ENCODE peak calls at places on chromosomes 7 and 10, in ten cellular contexts. C, W, K, D, N, R, G, B, M and A are unnamed samples.

GRCh38 chr10:53314856-53315255 is 542.3 kb upstream of the MBL2 start:
- DNase-seq in C (no peak), W (no peak), K (peak), D (peak), N (no peak), R (no peak), G (peak), B (no peak), M (no peak), A (no peak)

GRCh38 chr7:10237306-10237705 is 736.4 kb upstream of the PHF14 start:
- DNase-seq in C (no peak), W (no peak), K (peak), D (peak), N (no peak), R (no peak), G (peak), B (no peak), M (no peak), A (no peak)

GRCh38 chr10:28291881-28292297 is 11.0 kb downstream of the MPP7 start:
- DNase-seq in C (no peak), W (no peak), K (peak), D (peak), N (no peak), R (no peak), G (peak), B (no peak), M (no peak), A (no peak)

GRCh38 chr10:71131508-71132088 is 80.8 kb upstream of the UNC5B start:
- DNase-seq in C (no peak), W (no peak), K (no peak), D (no peak), N (no peak), R (no peak), G (no peak), B (no peak), M (no peak), A (no peak)

GRCh38 chr7:45082031-45082830 is 6.5 kb downstream of the NACAD start:
- DNase-seq in C (peak), W (peak), K (no peak), D (no peak), N (no peak), R (no peak), G (peak), B (no peak), M (no peak), A (no peak)

GRCh38 chr10:44240766-44241165 is 144.1 kb downstream of the CXCL12 start:
- DNase-seq in C (no peak), W (no peak), K (peak), D (no peak), N (no peak), R (no peak), G (peak), B (no peak), M (no peak), A (no peak)

GRCh38 chr10:3169738-3170137 is 2.8 kb downstream of the PITRM1 start:
- DNase-seq in C (no peak), W (no peak), K (no peak), D (no peak), N (no peak), R (no peak), G (no peak), B (no peak), M (no peak), A (no peak)

GRCh38 chr10:110498982-110499795 is 1.5 kb downstream of the DUSP5 start:
- DNase-seq in C (no peak), W (no peak), K (peak), D (peak), N (no peak), R (peak), G (peak), B (no peak), M (peak), A (no peak)

GRCh38 chr10:99426689-99427088 is 3.7 kb downstream of the GOT1 start:
- DNase-seq in C (no peak), W (no peak), K (no peak), D (no peak), N (no peak), R (no peak), G (no peak), B (no peak), M (no peak), A (no peak)

GRCh38 chr7:35993113-35993512 is 159.9 kb upstream of the EEPD1 start:
- DNase-seq in C (no peak), W (no peak), K (no peak), D (no peak), N (no peak), R (no peak), G (peak), B (no peak), M (no peak), A (no peak)

GRCh38 chr10:110858297-110858934 is 13.3 kb upstream of the PDCD4 start:
- DNase-seq in C (no peak), W (no peak), K (no peak), D (no peak), N (no peak), R (no peak), G (no peak), B (no peak), M (no peak), A (no peak)

GRCh38 chr7:74430961-74431466 is 22.7 kb upstream of the GTF2IRD1 start:
- DNase-seq in C (peak), W (no peak), K (no peak), D (no peak), N (no peak), R (no peak), G (no peak), B (no peak), M (no peak), A (no peak)

GRCh38 chr10:100749059-100749308 is 3.6 kb downstream of the PAX2 start:
- DNase-seq in C (no peak), W (no peak), K (no peak), D (no peak), N (no peak), R (no peak), G (no peak), B (no peak), M (no peak), A (peak)

GRCh38 chr7:137592232-137592896 is 248.8 kb upstream of the PTN start:
- DNase-seq in C (peak), W (no peak), K (peak), D (peak), N (peak), R (peak), G (peak), B (no peak), M (no peak), A (peak)

GRCh38 chr10:61301560-61301959 is 151.6 kb downstream of the TMEM26 start:
- DNase-seq in C (no peak), W (no peak), K (no peak), D (no peak), N (no peak), R (no peak), G (no peak), B (no peak), M (no peak), A (no peak)

GRCh38 chr7:79711660-79712059 is 258.2 kb upstream of the MAGI2 start:
- DNase-seq in C (no peak), W (no peak), K (no peak), D (no peak), N (no peak), R (no peak), G (no peak), B (no peak), M (no peak), A (no peak)

GRCh38 chr10:26474062-26474461 is 35.9 kb downstream of the APBB1IP start:
- DNase-seq in C (no peak), W (no peak), K (no peak), D (no peak), N (no peak), R (no peak), G (no peak), B (no peak), M (no peak), A (no peak)

GRCh38 chr10:119445935-119446317 is 96.6 kb downstream of the RGS10 start:
- DNase-seq in C (no peak), W (no peak), K (no peak), D (no peak), N (no peak), R (no peak), G (no peak), B (no peak), M (no peak), A (no peak)
- TF ChIP-seq CTCF in C (no peak), W (no peak), K (no peak), D (no peak), N (no peak), R (no peak), G (no peak), B (no peak), M (no peak), A (no peak)

GRCh38 chr10:132886211-132887099 is 55.9 kb downstream of the CFAP46 start:
- DNase-seq in C (peak), W (peak), K (no peak), D (no peak), N (no peak), R (no peak), G (no peak), B (no peak), M (peak), A (no peak)
- TF ChIP-seq CTCF in C (no peak), W (no peak), K (no peak), D (no peak), N (no peak), R (no peak), G (no peak), B (no peak), M (no peak), A (no peak)

GRCh38 chr7:128946936-128947830 is 9.5 kb downstream of the IRF5 start:
- DNase-seq in C (no peak), W (peak), K (no peak), D (no peak), N (no peak), R (no peak), G (no peak), B (no peak), M (no peak), A (no peak)
- TF ChIP-seq CTCF in C (no peak), W (no peak), K (peak), D (no peak), N (no peak), R (no peak), G (peak), B (no peak), M (no peak), A (peak)

DNA sequence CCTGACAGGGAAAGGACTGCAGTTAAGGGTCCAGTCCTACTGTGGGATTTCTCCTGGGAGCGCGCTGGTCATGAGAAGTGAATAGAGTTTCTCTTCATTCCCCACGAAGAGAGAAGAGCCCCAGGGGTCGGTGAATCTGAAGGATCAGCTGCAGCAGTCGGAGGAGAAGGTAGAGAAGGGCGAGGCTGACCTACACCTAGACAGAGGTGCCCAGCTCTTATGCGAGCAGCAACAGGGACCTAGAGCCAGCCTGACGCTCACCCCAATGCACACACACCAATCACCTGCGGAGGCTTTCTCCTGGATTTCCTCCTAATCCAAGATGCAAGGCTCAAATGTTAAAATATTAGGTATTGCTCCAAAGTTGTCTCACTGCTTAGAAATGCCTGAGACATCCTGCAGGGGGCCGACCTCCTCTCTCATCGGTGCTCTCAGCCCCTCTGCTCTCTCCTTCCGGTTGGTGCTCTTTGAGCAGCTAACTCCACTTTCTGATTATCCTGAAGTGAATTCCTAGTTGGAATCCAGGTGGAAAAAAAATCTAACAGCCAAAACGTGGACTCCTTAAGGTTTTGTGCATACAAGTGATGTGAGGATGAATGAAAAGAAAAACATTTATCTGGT is 176.4 kb downstream of the AHR start:
- DNase-seq in C (no peak), W (no peak), K (no peak), D (no peak), N (no peak), R (peak), G (no peak), B (no peak), M (no peak), A (no peak)
- TF ChIP-seq CTCF in C (no peak), W (no peak), K (no peak), D (no peak), N (no peak), R (peak), G (peak), B (no peak), M (no peak), A (peak)

GRCh38 chr7:141262101-141262819 is 188.4 kb downstream of the TMEM178B start:
- DNase-seq in C (no peak), W (no peak), K (no peak), D (no peak), N (no peak), R (no peak), G (peak), B (no peak), M (no peak), A (no peak)
- TF ChIP-seq CTCF in C (no peak), W (no peak), K (peak), D (no peak), N (no peak), R (peak), G (peak), B (no peak), M (no peak), A (no peak)

GRCh38 chr10:112973805-112974204 is 23.8 kb downstream of the TCF7L2 start:
- DNase-seq in C (no peak), W (no peak), K (no peak), D (no peak), N (no peak), R (no peak), G (no peak), B (no peak), M (no peak), A (no peak)
- TF ChIP-seq CTCF in C (no peak), W (no peak), K (no peak), D (no peak), N (no peak), R (no peak), G (no peak), B (no peak), M (no peak), A (no peak)

DNA sequence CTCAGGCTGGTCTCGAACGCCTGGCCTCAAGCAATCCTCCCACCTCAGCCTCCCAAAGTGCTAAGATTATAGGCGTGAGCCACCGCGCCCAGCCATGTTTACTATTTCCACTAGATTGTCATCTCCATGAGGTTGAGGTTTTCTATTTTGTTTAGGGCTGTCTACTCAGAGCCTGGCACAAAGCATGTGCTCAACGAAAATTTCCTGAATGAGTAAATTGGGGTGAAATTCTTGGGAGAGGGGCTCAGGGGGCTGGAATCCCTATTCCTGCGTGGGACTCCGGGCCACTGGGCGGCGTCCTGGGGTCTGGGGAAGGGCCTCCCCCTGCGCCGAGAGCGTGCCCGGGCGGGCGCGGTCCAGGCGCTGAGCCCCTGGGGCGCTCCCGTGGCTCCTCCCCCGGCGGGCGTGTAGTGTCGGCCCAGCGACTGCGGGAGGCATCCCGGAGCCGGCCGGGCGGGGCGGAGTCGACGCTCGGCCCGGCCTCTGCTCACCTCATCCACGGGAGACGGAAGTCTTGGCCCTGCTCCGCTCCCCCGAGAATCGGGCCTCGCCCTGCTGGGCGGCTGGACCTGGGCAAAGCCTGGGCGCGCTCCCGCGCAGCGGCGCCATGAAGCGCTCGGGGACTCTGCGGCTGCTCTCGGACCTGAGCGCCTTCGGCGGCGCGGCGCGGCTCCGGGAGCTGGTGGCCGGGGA is at the start of gene HPS6:
- DNase-seq in C (peak), W (peak), K (peak), D (peak), N (peak), R (peak), G (peak), B (peak), M (peak), A (peak)
- TF ChIP-seq CTCF in C (peak), W (no peak), K (peak), D (peak), N (no peak), R (no peak), G (no peak), B (no peak), M (no peak), A (peak)

GRCh38 chr10:116689096-116689495 is 53.3 kb downstream of the HSPA12A start:
- DNase-seq in C (no peak), W (peak), K (no peak), D (no peak), N (no peak), R (no peak), G (no peak), B (no peak), M (no peak), A (no peak)

GRCh38 chr10:116691079-116691398 is 51.3 kb downstream of the HSPA12A start:
- DNase-seq in C (no peak), W (no peak), K (no peak), D (no peak), N (no peak), R (no peak), G (no peak), B (no peak), M (no peak), A (no peak)

GRCh38 chr10:116689744-116690143 is 52.6 kb downstream of the HSPA12A start:
- DNase-seq in C (no peak), W (no peak), K (no peak), D (no peak), N (no peak), R (no peak), G (no peak), B (no peak), M (no peak), A (no peak)

GRCh38 chr10:116691544-116692126 is 50.7 kb downstream of the HSPA12A start:
- DNase-seq in C (no peak), W (no peak), K (no peak), D (no peak), N (no peak), R (no peak), G (no peak), B (no peak), M (no peak), A (no peak)

DNA sequence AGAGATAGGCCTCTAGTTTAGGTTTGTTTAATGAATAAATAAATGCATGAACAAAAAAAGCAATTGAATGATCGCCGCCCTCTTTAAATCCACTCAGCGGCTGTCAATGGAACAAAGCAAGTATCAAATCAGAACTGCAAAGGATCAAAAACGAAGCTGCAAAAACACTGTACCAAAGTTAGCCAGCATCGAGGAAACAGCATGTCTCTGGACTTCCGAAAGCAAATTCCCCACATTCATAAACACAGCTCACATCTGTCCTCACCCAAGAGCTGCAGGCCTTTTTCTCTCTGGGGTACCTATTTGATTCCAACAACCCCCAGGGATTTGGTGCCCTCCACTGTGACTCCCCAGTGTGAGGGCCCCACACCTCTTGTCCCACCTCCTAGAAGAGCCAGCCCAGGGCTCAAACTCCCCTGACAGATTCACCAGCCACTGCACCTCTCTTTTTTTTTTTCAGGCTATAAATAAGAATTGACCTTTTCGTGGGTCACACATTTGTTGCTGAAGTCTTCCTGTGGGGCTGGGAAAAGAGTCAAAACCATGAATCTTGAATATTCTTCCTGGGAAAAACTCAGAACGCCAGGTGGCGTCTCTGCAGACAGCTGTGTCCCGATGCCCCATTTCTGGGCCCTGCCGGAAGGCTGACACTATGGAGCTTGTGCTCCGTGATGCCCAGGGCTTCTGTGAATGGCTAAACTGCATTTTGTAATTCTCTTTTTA is 51.8 kb downstream of the HSPA12A start:
- DNase-seq in C (no peak), W (no peak), K (no peak), D (no peak), N (no peak), R (peak), G (peak), B (no peak), M (no peak), A (no peak)
- TF ChIP-seq CTCF in C (peak), W (peak), K (no peak), D (peak), N (no peak), R (no peak), G (peak), B (no peak), M (no peak), A (peak)

GRCh38 chr7:16422917-16423316 is 1.6 kb upstream of the CRPPA start:
- DNase-seq in C (no peak), W (no peak), K (no peak), D (no peak), N (no peak), R (no peak), G (no peak), B (no peak), M (no peak), A (no peak)
- TF ChIP-seq CTCF in C (no peak), W (no peak), K (no peak), D (no peak), N (no peak), R (no peak), G (no peak), B (no peak), M (no peak), A (no peak)

GRCh38 chr10:81082621-81083376 is 545.1 kb downstream of the SH2D4B start:
- DNase-seq in C (no peak), W (no peak), K (no peak), D (no peak), N (no peak), R (no peak), G (no peak), B (no peak), M (no peak), A (no peak)

DNA sequence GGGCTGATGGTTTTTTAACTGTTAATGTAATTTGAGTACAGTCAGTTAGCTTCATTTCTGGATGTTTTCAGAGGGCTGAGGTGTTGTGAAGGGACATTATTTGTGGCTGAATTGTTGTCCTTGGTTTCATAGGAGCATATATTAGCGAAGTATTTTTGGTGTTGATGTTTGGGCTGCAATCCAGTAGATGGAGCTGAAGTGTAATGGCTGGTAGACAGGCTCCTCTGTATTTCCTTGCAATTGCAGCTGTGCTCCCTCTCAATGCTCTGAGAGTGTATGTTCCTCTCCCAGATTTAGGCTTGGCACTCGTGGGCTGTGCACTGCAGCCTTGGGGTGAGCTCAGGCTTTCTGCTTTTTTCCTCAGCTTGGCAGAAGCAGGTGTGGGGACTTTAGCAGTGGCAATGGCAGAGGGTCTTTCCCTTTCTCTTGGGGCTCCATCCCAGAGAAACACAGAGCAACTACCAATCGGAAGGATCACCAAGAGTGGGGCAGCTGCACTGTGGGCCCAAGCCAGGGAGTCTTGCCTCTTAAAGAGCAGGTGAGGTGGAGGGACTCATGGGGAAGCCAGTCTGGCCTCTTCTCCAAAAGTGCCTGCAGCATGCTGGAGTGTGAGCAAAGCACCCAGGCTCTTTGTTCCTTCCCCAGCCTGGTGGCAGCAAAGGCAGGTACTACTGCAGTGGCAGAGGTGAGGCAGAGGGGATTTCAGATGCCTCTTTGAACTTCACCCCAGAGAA is 544.4 kb downstream of the SH2D4B start:
- DNase-seq in C (no peak), W (no peak), K (peak), D (no peak), N (no peak), R (no peak), G (no peak), B (no peak), M (no peak), A (no peak)
- TF ChIP-seq CTCF in C (no peak), W (no peak), K (peak), D (no peak), N (no peak), R (peak), G (no peak), B (no peak), M (no peak), A (peak)